ENCODE peak calls at places on chromosomes 3 and 15, in nine cellular contexts. One of them, this sample, is unnamed.

GRCh38 chr3:30989266-30989799 is 94.9 kb upstream of the GADL1 start:
- DNase-seq in kidney glomerular epithelial cell: no peak
- DNase-seq in IMR-90: no peak
- DNase-seq in H4: no peak
- DNase-seq in CD8-positive, alpha-beta memory T cell: no peak
- DNase-seq in endothelial cell: no peak
- DNase-seq in T-helper 2 cell: no peak
- DNase-seq in iPS-NIHi11: no peak
- DNase-seq in SHP77: peak
- DNase-seq in this sample: no peak

GRCh38 chr3:99473321-99473751 is 165.1 kb upstream of the COL8A1 start:
- DNase-seq in H4: no peak
- DNase-seq in endothelial cell: no peak
- DNase-seq in CD8-positive, alpha-beta memory T cell: no peak
- DNase-seq in T-helper 2 cell: no peak
- DNase-seq in SHP77: no peak
- DNase-seq in iPS-NIHi11: no peak
- DNase-seq in IMR-90: peak
- DNase-seq in kidney glomerular epithelial cell: no peak
- DNase-seq in this sample: no peak

GRCh38 chr3:25288416-25288815 is 139.6 kb upstream of the RARB start:
- DNase-seq in iPS-NIHi11: no peak
- DNase-seq in SHP77: no peak
- DNase-seq in IMR-90: no peak
- DNase-seq in endothelial cell: no peak
- DNase-seq in T-helper 2 cell: no peak
- DNase-seq in CD8-positive, alpha-beta memory T cell: no peak
- DNase-seq in H4: no peak
- DNase-seq in kidney glomerular epithelial cell: no peak
- DNase-seq in this sample: no peak

GRCh38 chr3:9978664-9979349 is 7.8 kb downstream of the EMC3 start:
- DNase-seq in kidney glomerular epithelial cell: no peak
- DNase-seq in iPS-NIHi11: no peak
- DNase-seq in T-helper 2 cell: no peak
- DNase-seq in endothelial cell: no peak
- DNase-seq in CD8-positive, alpha-beta memory T cell: no peak
- DNase-seq in H4: no peak
- DNase-seq in SHP77: no peak
- DNase-seq in IMR-90: no peak
- DNase-seq in this sample: no peak

GRCh38 chr3:189404797-189405484 is 226.2 kb upstream of the TP63 start:
- DNase-seq in iPS-NIHi11: no peak
- DNase-seq in IMR-90: no peak
- DNase-seq in endothelial cell: no peak
- DNase-seq in CD8-positive, alpha-beta memory T cell: no peak
- DNase-seq in T-helper 2 cell: no peak
- DNase-seq in H4: no peak
- DNase-seq in kidney glomerular epithelial cell: no peak
- DNase-seq in SHP77: no peak
- DNase-seq in this sample: no peak

GRCh38 chr3:126982125-126982521 is 792 bp upstream of the PLXNA1 start:
- DNase-seq in IMR-90: peak
- DNase-seq in H4: no peak
- DNase-seq in CD8-positive, alpha-beta memory T cell: no peak
- DNase-seq in T-helper 2 cell: peak
- DNase-seq in iPS-NIHi11: no peak
- DNase-seq in kidney glomerular epithelial cell: no peak
- DNase-seq in SHP77: no peak
- DNase-seq in endothelial cell: no peak
- DNase-seq in this sample: peak

GRCh38 chr15:56533741-56534416 is 68.9 kb upstream of the MNS1 start:
- DNase-seq in endothelial cell: no peak
- DNase-seq in T-helper 2 cell: no peak
- DNase-seq in H4: no peak
- DNase-seq in IMR-90: no peak
- DNase-seq in iPS-NIHi11: no peak
- DNase-seq in CD8-positive, alpha-beta memory T cell: no peak
- DNase-seq in SHP77: no peak
- DNase-seq in kidney glomerular epithelial cell: no peak
- DNase-seq in this sample: no peak

GRCh38 chr3:195906865-195907729 is 1.3 kb downstream of the TNK2 start:
- DNase-seq in kidney glomerular epithelial cell: no peak
- DNase-seq in IMR-90: peak
- DNase-seq in SHP77: peak
- DNase-seq in T-helper 2 cell: peak
- DNase-seq in CD8-positive, alpha-beta memory T cell: peak
- DNase-seq in H4: no peak
- DNase-seq in endothelial cell: no peak
- DNase-seq in iPS-NIHi11: no peak
- DNase-seq in this sample: peak

GRCh38 chr15:60751985-60752952 is 273.3 kb upstream of the ICE2 start:
- DNase-seq in endothelial cell: peak
- DNase-seq in T-helper 2 cell: no peak
- DNase-seq in SHP77: peak
- DNase-seq in kidney glomerular epithelial cell: peak
- DNase-seq in H4: peak
- DNase-seq in CD8-positive, alpha-beta memory T cell: no peak
- DNase-seq in IMR-90: peak
- DNase-seq in iPS-NIHi11: no peak
- DNase-seq in this sample: no peak

GRCh38 chr15:90212221-90213079 is 11.3 kb downstream of the SEMA4B start:
- DNase-seq in CD8-positive, alpha-beta memory T cell: no peak
- DNase-seq in H4: no peak
- DNase-seq in kidney glomerular epithelial cell: no peak
- DNase-seq in T-helper 2 cell: no peak
- DNase-seq in SHP77: no peak
- DNase-seq in iPS-NIHi11: no peak
- DNase-seq in endothelial cell: no peak
- DNase-seq in IMR-90: no peak
- DNase-seq in this sample: no peak

GRCh38 chr3:69323941-69324340 is 61.9 kb downstream of the FRMD4B start:
- DNase-seq in endothelial cell: no peak
- DNase-seq in T-helper 2 cell: no peak
- DNase-seq in CD8-positive, alpha-beta memory T cell: no peak
- DNase-seq in IMR-90: no peak
- DNase-seq in iPS-NIHi11: no peak
- DNase-seq in H4: no peak
- DNase-seq in SHP77: no peak
- DNase-seq in kidney glomerular epithelial cell: no peak
- DNase-seq in this sample: no peak

GRCh38 chr15:69723404-69724097 is 270.9 kb downstream of the RPLP1 start:
- DNase-seq in iPS-NIHi11: peak
- DNase-seq in SHP77: peak
- DNase-seq in endothelial cell: no peak
- DNase-seq in CD8-positive, alpha-beta memory T cell: no peak
- DNase-seq in IMR-90: no peak
- DNase-seq in kidney glomerular epithelial cell: no peak
- DNase-seq in T-helper 2 cell: no peak
- DNase-seq in H4: no peak
- DNase-seq in this sample: no peak

GRCh38 chr15:70474682-70475438 is 288.5 kb downstream of the UACA start:
- DNase-seq in T-helper 2 cell: no peak
- DNase-seq in SHP77: no peak
- DNase-seq in iPS-NIHi11: peak
- DNase-seq in kidney glomerular epithelial cell: peak
- DNase-seq in CD8-positive, alpha-beta memory T cell: peak
- DNase-seq in endothelial cell: no peak
- DNase-seq in IMR-90: peak
- DNase-seq in H4: peak
- DNase-seq in this sample: no peak

GRCh38 chr3:141291610-141292345 is 60.2 kb downstream of the PXYLP1 start:
- DNase-seq in iPS-NIHi11: no peak
- DNase-seq in endothelial cell: no peak
- DNase-seq in kidney glomerular epithelial cell: no peak
- DNase-seq in CD8-positive, alpha-beta memory T cell: no peak
- DNase-seq in T-helper 2 cell: no peak
- DNase-seq in H4: no peak
- DNase-seq in SHP77: no peak
- DNase-seq in IMR-90: no peak
- DNase-seq in this sample: no peak

GRCh38 chr15:80944818-80945217 is 44.8 kb downstream of the MESD start:
- DNase-seq in H4: no peak
- DNase-seq in SHP77: no peak
- DNase-seq in endothelial cell: no peak
- DNase-seq in CD8-positive, alpha-beta memory T cell: no peak
- DNase-seq in iPS-NIHi11: no peak
- DNase-seq in kidney glomerular epithelial cell: no peak
- DNase-seq in IMR-90: no peak
- DNase-seq in T-helper 2 cell: no peak
- DNase-seq in this sample: no peak

GRCh38 chr15:21267231-21267630 is 173.1 kb downstream of the POTEB3 start:
- DNase-seq in CD8-positive, alpha-beta memory T cell: no peak
- DNase-seq in SHP77: no peak
- DNase-seq in IMR-90: no peak
- DNase-seq in iPS-NIHi11: no peak
- DNase-seq in kidney glomerular epithelial cell: no peak
- DNase-seq in H4: no peak
- DNase-seq in T-helper 2 cell: no peak
- DNase-seq in endothelial cell: no peak
- DNase-seq in this sample: no peak

GRCh38 chr3:28850186-28850585 is 430.7 kb upstream of the RBMS3 start:
- DNase-seq in iPS-NIHi11: no peak
- DNase-seq in H4: no peak
- DNase-seq in kidney glomerular epithelial cell: peak
- DNase-seq in IMR-90: no peak
- DNase-seq in endothelial cell: no peak
- DNase-seq in CD8-positive, alpha-beta memory T cell: no peak
- DNase-seq in T-helper 2 cell: no peak
- DNase-seq in SHP77: no peak
- DNase-seq in this sample: no peak

GRCh38 chr3:177286034-177286433 is 88.8 kb upstream of the TBL1XR1 start:
- DNase-seq in endothelial cell: no peak
- DNase-seq in kidney glomerular epithelial cell: peak
- DNase-seq in CD8-positive, alpha-beta memory T cell: no peak
- DNase-seq in T-helper 2 cell: no peak
- DNase-seq in H4: no peak
- DNase-seq in iPS-NIHi11: no peak
- DNase-seq in IMR-90: no peak
- DNase-seq in SHP77: no peak
- DNase-seq in this sample: no peak

GRCh38 chr15:82942691-82943090 is 9.8 kb downstream of the HOMER2 start:
- DNase-seq in CD8-positive, alpha-beta memory T cell: no peak
- DNase-seq in H4: peak
- DNase-seq in kidney glomerular epithelial cell: peak
- DNase-seq in SHP77: no peak
- DNase-seq in IMR-90: no peak
- DNase-seq in endothelial cell: no peak
- DNase-seq in T-helper 2 cell: no peak
- DNase-seq in iPS-NIHi11: peak
- DNase-seq in this sample: no peak

GRCh38 chr15:80989518-80990478 is at the start of gene MESD:
- DNase-seq in iPS-NIHi11: peak
- DNase-seq in SHP77: peak
- DNase-seq in IMR-90: peak
- DNase-seq in endothelial cell: peak
- DNase-seq in T-helper 2 cell: peak
- DNase-seq in CD8-positive, alpha-beta memory T cell: peak
- DNase-seq in kidney glomerular epithelial cell: peak
- DNase-seq in H4: peak
- DNase-seq in this sample: peak

GRCh38 chr15:29734917-29735572 is 87.2 kb downstream of the TJP1 start:
- DNase-seq in H4: peak
- DNase-seq in T-helper 2 cell: peak
- DNase-seq in iPS-NIHi11: no peak
- DNase-seq in endothelial cell: no peak
- DNase-seq in CD8-positive, alpha-beta memory T cell: no peak
- DNase-seq in kidney glomerular epithelial cell: peak
- DNase-seq in IMR-90: peak
- DNase-seq in SHP77: no peak
- DNase-seq in this sample: no peak

GRCh38 chr3:50708620-50709019 is 33.9 kb downstream of the DOCK3 start:
- DNase-seq in CD8-positive, alpha-beta memory T cell: no peak
- DNase-seq in IMR-90: no peak
- DNase-seq in T-helper 2 cell: no peak
- DNase-seq in SHP77: no peak
- DNase-seq in kidney glomerular epithelial cell: no peak
- DNase-seq in iPS-NIHi11: no peak
- DNase-seq in endothelial cell: no peak
- DNase-seq in H4: no peak
- DNase-seq in this sample: no peak

GRCh38 chr3:60294181-60294580 is 957.1 kb downstream of the FHIT start:
- DNase-seq in IMR-90: peak
- DNase-seq in iPS-NIHi11: no peak
- DNase-seq in CD8-positive, alpha-beta memory T cell: no peak
- DNase-seq in endothelial cell: no peak
- DNase-seq in SHP77: no peak
- DNase-seq in T-helper 2 cell: peak
- DNase-seq in kidney glomerular epithelial cell: no peak
- DNase-seq in H4: peak
- DNase-seq in this sample: no peak

GRCh38 chr15:81940467-81941451 is 105.1 kb downstream of the MEX3B start:
- DNase-seq in iPS-NIHi11: no peak
- DNase-seq in endothelial cell: no peak
- DNase-seq in CD8-positive, alpha-beta memory T cell: no peak
- DNase-seq in T-helper 2 cell: no peak
- DNase-seq in H4: no peak
- DNase-seq in kidney glomerular epithelial cell: no peak
- DNase-seq in IMR-90: peak
- DNase-seq in SHP77: no peak
- DNase-seq in this sample: no peak

GRCh38 chr3:8472549-8472948 is 29.1 kb upstream of the LMCD1 start:
- DNase-seq in endothelial cell: no peak
- DNase-seq in kidney glomerular epithelial cell: no peak
- DNase-seq in H4: no peak
- DNase-seq in T-helper 2 cell: no peak
- DNase-seq in SHP77: no peak
- DNase-seq in IMR-90: no peak
- DNase-seq in iPS-NIHi11: peak
- DNase-seq in CD8-positive, alpha-beta memory T cell: no peak
- DNase-seq in this sample: no peak

GRCh38 chr3:172087827-172088580 is 48.6 kb downstream of the FNDC3B start:
- DNase-seq in kidney glomerular epithelial cell: no peak
- DNase-seq in H4: no peak
- DNase-seq in iPS-NIHi11: no peak
- DNase-seq in endothelial cell: no peak
- DNase-seq in SHP77: no peak
- DNase-seq in IMR-90: no peak
- DNase-seq in T-helper 2 cell: peak
- DNase-seq in CD8-positive, alpha-beta memory T cell: no peak
- DNase-seq in this sample: no peak

GRCh38 chr3:46900007-46900292 is 22.4 kb downstream of the PTH1R start:
- DNase-seq in endothelial cell: no peak
- DNase-seq in T-helper 2 cell: no peak
- DNase-seq in H4: no peak
- DNase-seq in kidney glomerular epithelial cell: no peak
- DNase-seq in IMR-90: no peak
- DNase-seq in CD8-positive, alpha-beta memory T cell: no peak
- DNase-seq in iPS-NIHi11: no peak
- DNase-seq in SHP77: peak
- DNase-seq in this sample: no peak

GRCh38 chr3:62051506-62051905 is 321.8 kb downstream of the FEZF2 start:
- DNase-seq in H4: peak
- DNase-seq in IMR-90: peak
- DNase-seq in SHP77: peak
- DNase-seq in T-helper 2 cell: no peak
- DNase-seq in iPS-NIHi11: peak
- DNase-seq in endothelial cell: peak
- DNase-seq in kidney glomerular epithelial cell: peak
- DNase-seq in CD8-positive, alpha-beta memory T cell: no peak
- DNase-seq in this sample: no peak

GRCh38 chr3:122403489-122403888 is 12.4 kb downstream of the WDR5B start:
- DNase-seq in T-helper 2 cell: no peak
- DNase-seq in H4: no peak
- DNase-seq in iPS-NIHi11: no peak
- DNase-seq in SHP77: no peak
- DNase-seq in kidney glomerular epithelial cell: no peak
- DNase-seq in endothelial cell: no peak
- DNase-seq in CD8-positive, alpha-beta memory T cell: no peak
- DNase-seq in IMR-90: peak
- DNase-seq in this sample: no peak

GRCh38 chr15:67085237-67085817 is 19.9 kb downstream of the SMAD3 start:
- DNase-seq in iPS-NIHi11: no peak
- DNase-seq in kidney glomerular epithelial cell: no peak
- DNase-seq in CD8-positive, alpha-beta memory T cell: no peak
- DNase-seq in IMR-90: no peak
- DNase-seq in SHP77: no peak
- DNase-seq in H4: no peak
- DNase-seq in endothelial cell: no peak
- DNase-seq in T-helper 2 cell: peak
- DNase-seq in this sample: no peak

GRCh38 chr3:147937891-147938290 is 528.7 kb downstream of the ZIC1 start:
- DNase-seq in SHP77: no peak
- DNase-seq in endothelial cell: no peak
- DNase-seq in iPS-NIHi11: no peak
- DNase-seq in kidney glomerular epithelial cell: no peak
- DNase-seq in T-helper 2 cell: no peak
- DNase-seq in H4: no peak
- DNase-seq in CD8-positive, alpha-beta memory T cell: no peak
- DNase-seq in IMR-90: no peak
- DNase-seq in this sample: no peak

This sample was measured in effector memory CD8-positive, alpha-beta T cell.